ENCODE peak calls at places on chromosomes 3 and 15, in eight cellular contexts. P is AML-193; W is astrocyte of the spinal cord; N is heart right ventricle; H is stimulated activated CD8-positive, alpha-beta memory T cell treated with anti-CD3 and anti-CD28 coated beads, Interleukin-2, amount 100 ng/mL, for 1 hour; U is endothelial cell; L is cardiac muscle cell; D is ovary. A is an unnamed sample.

GRCh38 chr3:66335671-66336070 is 114.9 kb downstream of the SLC25A26 start:
- DNase-seq in U (no peak), N (no peak), P (no peak), W (no peak), H (no peak), D (no peak), L (no peak), A (no peak)

GRCh38 chr15:41983221-41983620 is 10.9 kb upstream of the EHD4 start:
- DNase-seq in P (no peak), N (no peak), U (no peak), H (no peak), D (no peak), W (no peak), L (no peak), A (no peak)

GRCh38 chr3:196202516-196202970 is 8.7 kb downstream of the ZDHHC19 start:
- DNase-seq in U (no peak), L (no peak), D (peak), N (no peak), W (peak), P (no peak), H (no peak), A (no peak)

GRCh38 chr15:99561476-99562230 is 4.1 kb upstream of the MEF2A start:
- DNase-seq in H (no peak), D (no peak), L (no peak), W (no peak), P (no peak), U (no peak), N (no peak), A (no peak)

GRCh38 chr15:22980189-22981136 is at the start of gene CYFIP1:
- DNase-seq in N (peak), D (peak), P (no peak), U (peak), H (no peak), W (peak), L (peak), A (peak)

GRCh38 chr15:100914876-100915275 is 4.3 kb upstream of the LRRK1 start:
- DNase-seq in D (no peak), L (peak), H (no peak), P (no peak), U (peak), W (no peak), N (no peak), A (no peak)

GRCh38 chr3:30227571-30228301 is 378.7 kb upstream of the TGFBR2 start:
- DNase-seq in N (peak), P (peak), L (no peak), D (no peak), W (peak), H (no peak), U (no peak), A (no peak)

GRCh38 chr3:186137051-186137685 is 28.3 kb upstream of the ETV5 start:
- DNase-seq in D (no peak), U (peak), N (no peak), P (no peak), H (no peak), W (no peak), L (no peak), A (no peak)

GRCh38 chr15:84761534-84762190 is 13.3 kb downstream of the ZNF592 start:
- DNase-seq in P (no peak), D (no peak), N (no peak), H (no peak), U (no peak), W (no peak), L (no peak), A (no peak)

GRCh38 chr3:171614318-171614967 is 154.2 kb upstream of the TNIK start:
- DNase-seq in W (peak), P (no peak), N (peak), H (no peak), L (peak), D (no peak), U (peak), A (no peak)

GRCh38 chr3:175075269-175075668 is 216.1 kb downstream of the NAALADL2 start:
- DNase-seq in H (no peak), L (no peak), W (peak), U (no peak), P (no peak), N (no peak), D (no peak), A (no peak)

GRCh38 chr15:66993874-66994696 is 71.3 kb upstream of the SMAD3 start:
- DNase-seq in L (no peak), P (no peak), W (no peak), U (no peak), N (no peak), H (no peak), D (no peak), A (no peak)

GRCh38 chr3:31472479-31473390 is 60.0 kb upstream of the STT3B start:
- DNase-seq in D (no peak), H (no peak), L (no peak), W (peak), U (no peak), N (no peak), P (no peak), A (peak)

GRCh38 chr15:90552162-90552928 is 22.6 kb downstream of the CRTC3 start:
- DNase-seq in D (peak), L (no peak), W (peak), H (no peak), P (no peak), U (no peak), N (no peak), A (no peak)

GRCh38 chr15:76502678-76503077 is 166.1 kb downstream of the ISL2 start:
- DNase-seq in U (no peak), P (no peak), D (no peak), W (no peak), N (no peak), H (no peak), L (no peak), A (no peak)

GRCh38 chr3:66039590-66039887 is 821 bp upstream of the MAGI1 start:
- DNase-seq in N (peak), H (no peak), L (peak), P (no peak), D (no peak), W (no peak), U (peak), A (no peak)

GRCh38 chr3:133841196-133841595 is 35.6 kb downstream of the SRPRB start:
- DNase-seq in L (no peak), H (no peak), D (no peak), U (no peak), P (no peak), W (no peak), N (no peak), A (no peak)

GRCh38 chr15:39624806-39625205 is 43.9 kb downstream of the THBS1 start:
- DNase-seq in N (peak), W (peak), L (no peak), H (peak), U (no peak), P (peak), D (peak), A (peak)

GRCh38 chr3:185733980-185734724 is 90.7 kb downstream of the IGF2BP2 start:
- DNase-seq in P (peak), L (peak), W (peak), H (no peak), N (peak), U (peak), D (peak), A (peak)

GRCh38 chr3:65576942-65577341 is 461.8 kb downstream of the MAGI1 start:
- DNase-seq in L (no peak), U (no peak), D (no peak), H (no peak), P (no peak), N (no peak), W (peak), A (no peak)

GRCh38 chr3:82610236-82610635 is 848.8 kb upstream of the GBE1 start:
- DNase-seq in W (no peak), D (no peak), H (no peak), L (no peak), U (no peak), N (no peak), P (no peak), A (no peak)

GRCh38 chr3:109132801-109133473 is 3.6 kb upstream of the C3orf85 start:
- DNase-seq in L (no peak), U (no peak), D (no peak), W (peak), H (no peak), N (no peak), P (no peak), A (no peak)

GRCh38 chr3:133672461-133672860 is 10.7 kb upstream of the TOPBP1 start:
- DNase-seq in L (no peak), U (no peak), N (no peak), W (no peak), D (no peak), P (no peak), H (no peak), A (no peak)

GRCh38 chr15:88708256-88709054 is 69.6 kb downstream of the ISG20 start:
- DNase-seq in L (no peak), P (peak), N (no peak), U (no peak), W (no peak), D (no peak), H (no peak), A (peak)

GRCh38 chr3:48997714-48998637 is 7.9 kb downstream of the P4HTM start:
- DNase-seq in U (no peak), N (no peak), W (no peak), P (no peak), H (no peak), D (no peak), L (no peak), A (no peak)

GRCh38 chr3:120587326-120587840 is 8.8 kb upstream of the NDUFB4 start:
- DNase-seq in U (no peak), P (no peak), H (no peak), W (no peak), L (no peak), N (no peak), D (no peak), A (no peak)

A was measured in T1000.